ENCODE peak calls at places on chromosomes 2 and 18, in ten cellular contexts. F, A, K, Z, L, W, B, M, E and O are unnamed samples.

GRCh38 chr2:72934683-72935610 is 17.6 kb downstream of the EMX1 start:
- DNase-seq in F (no peak), A (no peak), K (no peak), Z (peak), L (no peak), W (no peak), B (peak), M (no peak), E (peak), O (no peak)

GRCh38 chr2:85852078-85852790 is 36.6 kb downstream of the ST3GAL5 start:
- DNase-seq in F (peak), A (no peak), K (no peak), Z (no peak), L (no peak), W (no peak), B (no peak), M (no peak), E (no peak), O (no peak)

GRCh38 chr2:97742381-97742847 is 29.0 kb downstream of the ZAP70 start:
- DNase-seq in F (no peak), A (no peak), K (peak), Z (no peak), L (peak), W (no peak), B (peak), M (peak), E (no peak), O (peak)

GRCh38 chr2:16412321-16413030 is 253.2 kb downstream of the CYRIA start:
- DNase-seq in F (no peak), A (no peak), K (no peak), Z (no peak), L (no peak), W (no peak), B (no peak), M (no peak), E (no peak), O (no peak)

GRCh38 chr18:28476302-28476701 is 299.4 kb upstream of the CDH2 start:
- DNase-seq in F (no peak), A (no peak), K (no peak), Z (no peak), L (no peak), W (no peak), B (no peak), M (no peak), E (no peak), O (no peak)

GRCh38 chr2:69222984-69223658 is 163.9 kb downstream of the GFPT1 start:
- DNase-seq in F (no peak), A (peak), K (peak), Z (peak), L (peak), W (no peak), B (no peak), M (peak), E (no peak), O (no peak)

GRCh38 chr2:70088508-70089219 is 1.4 kb downstream of the PCBP1 start:
- DNase-seq in F (no peak), A (peak), K (peak), Z (no peak), L (no peak), W (no peak), B (no peak), M (no peak), E (no peak), O (no peak)

GRCh38 chr2:145569108-145569507 is 1049.2 kb upstream of the ZEB2 start:
- DNase-seq in F (no peak), A (peak), K (peak), Z (no peak), L (peak), W (no peak), B (no peak), M (no peak), E (no peak), O (no peak)

GRCh38 chr2:132941296-132942020 is 271.5 kb upstream of the LYPD1 start:
- DNase-seq in F (no peak), A (no peak), K (no peak), Z (no peak), L (no peak), W (no peak), B (no peak), M (no peak), E (no peak), O (no peak)

GRCh38 chr18:3713166-3713565 is 263.2 kb downstream of the TGIF1 start:
- DNase-seq in F (no peak), A (peak), K (no peak), Z (no peak), L (no peak), W (no peak), B (peak), M (no peak), E (no peak), O (no peak)

GRCh38 chr2:231306791-231307440 is 88.6 kb upstream of the B3GNT7 start:
- DNase-seq in F (peak), A (no peak), K (no peak), Z (no peak), L (no peak), W (no peak), B (no peak), M (no peak), E (no peak), O (no peak)

GRCh38 chr2:15737314-15738224 is 145.9 kb downstream of the DDX1 start:
- DNase-seq in F (no peak), A (no peak), K (no peak), Z (no peak), L (no peak), W (no peak), B (no peak), M (no peak), E (no peak), O (no peak)

GRCh38 chr2:604826-605524 is 72.2 kb downstream of the TMEM18 start:
- DNase-seq in F (peak), A (no peak), K (no peak), Z (no peak), L (no peak), W (no peak), B (no peak), M (no peak), E (no peak), O (no peak)

GRCh38 chr2:3610415-3610814 is 15.5 kb downstream of the COLEC11 start:
- DNase-seq in F (no peak), A (no peak), K (no peak), Z (peak), L (no peak), W (no peak), B (no peak), M (no peak), E (no peak), O (peak)

GRCh38 chr2:188665196-188665595 is 309.0 kb upstream of the COL3A1 start:
- DNase-seq in F (no peak), A (peak), K (peak), Z (no peak), L (no peak), W (no peak), B (no peak), M (no peak), E (no peak), O (no peak)

GRCh38 chr2:133092571-133092970 is 422.6 kb upstream of the LYPD1 start:
- DNase-seq in F (no peak), A (no peak), K (no peak), Z (no peak), L (no peak), W (no peak), B (no peak), M (no peak), E (no peak), O (no peak)

GRCh38 chr18:67794512-67794911 is 278.0 kb upstream of the DSEL start:
- DNase-seq in F (no peak), A (peak), K (peak), Z (no peak), L (peak), W (no peak), B (no peak), M (no peak), E (no peak), O (no peak)

GRCh38 chr2:31233216-31233615 is 736 bp upstream of the EHD3 start:
- DNase-seq in F (peak), A (peak), K (no peak), Z (no peak), L (no peak), W (peak), B (no peak), M (no peak), E (no peak), O (no peak)

GRCh38 chr2:221833972-221834371 is 261.9 kb upstream of the EPHA4 start:
- DNase-seq in F (no peak), A (no peak), K (no peak), Z (no peak), L (no peak), W (no peak), B (no peak), M (no peak), E (no peak), O (no peak)

GRCh38 chr18:68215931-68216330 is 499.0 kb downstream of the TMX3 start:
- DNase-seq in F (no peak), A (peak), K (peak), Z (no peak), L (peak), W (no peak), B (no peak), M (no peak), E (no peak), O (no peak)

GRCh38 chr2:96788393-96789244 is 27.4 kb upstream of the CNNM3 start:
- DNase-seq in F (no peak), A (peak), K (peak), Z (peak), L (no peak), W (no peak), B (no peak), M (peak), E (no peak), O (no peak)

GRCh38 chr2:28168376-28168775 is 224.3 kb upstream of the FOSL2 start:
- DNase-seq in F (no peak), A (no peak), K (no peak), Z (no peak), L (no peak), W (no peak), B (peak), M (no peak), E (no peak), O (no peak)

GRCh38 chr2:23513881-23514793 is 129.2 kb downstream of the KLHL29 start:
- DNase-seq in F (no peak), A (peak), K (no peak), Z (no peak), L (no peak), W (no peak), B (no peak), M (no peak), E (no peak), O (no peak)

GRCh38 chr18:26617151-26617554 is 68.8 kb upstream of the KCTD1 start:
- DNase-seq in F (no peak), A (peak), K (peak), Z (no peak), L (peak), W (no peak), B (no peak), M (no peak), E (peak), O (no peak)

GRCh38 chr2:107025291-107025857 is 139.4 kb upstream of the ST6GAL2 start:
- DNase-seq in F (no peak), A (no peak), K (no peak), Z (no peak), L (no peak), W (no peak), B (no peak), M (no peak), E (no peak), O (no peak)

GRCh38 chr2:63858291-63858690 is 16.6 kb downstream of the UGP2 start:
- DNase-seq in F (no peak), A (no peak), K (no peak), Z (no peak), L (no peak), W (no peak), B (no peak), M (no peak), E (no peak), O (no peak)

GRCh38 chr2:63863707-63864106 is 22.0 kb downstream of the UGP2 start:
- DNase-seq in F (no peak), A (no peak), K (no peak), Z (no peak), L (no peak), W (no peak), B (no peak), M (no peak), E (no peak), O (no peak)

GRCh38 chr2:63865159-63865799 is 23.6 kb downstream of the UGP2 start:
- DNase-seq in F (no peak), A (no peak), K (peak), Z (no peak), L (no peak), W (no peak), B (no peak), M (no peak), E (no peak), O (no peak)

GRCh38 chr2:63862802-63863201 is 21.1 kb downstream of the UGP2 start:
- DNase-seq in F (no peak), A (peak), K (peak), Z (no peak), L (no peak), W (no peak), B (no peak), M (no peak), E (no peak), O (no peak)

GRCh38 chr2:63861220-63861822 is 19.6 kb downstream of the UGP2 start:
- DNase-seq in F (peak), A (peak), K (peak), Z (peak), L (peak), W (peak), B (peak), M (no peak), E (peak), O (no peak)
- TF ChIP-seq CTCF in F (peak), A (peak), K (peak), Z (peak), L (peak), W (no peak), B (peak), M (peak), E (peak), O (no peak)

GRCh38 chr2:144137705-144138428 is 382.1 kb downstream of the ZEB2 start:
- DNase-seq in F (no peak), A (no peak), K (peak), Z (no peak), L (peak), W (no peak), B (no peak), M (no peak), E (no peak), O (no peak)
- H3K4me3 ChIP-seq in F (no peak), A (no peak), K (no peak), Z (no peak), L (no peak), W (no peak), B (no peak), M (no peak), E (no peak), O (no peak)

GRCh38 chr2:199462167-199462976 is 4.6 kb upstream of the SATB2 start:
- DNase-seq in F (no peak), A (no peak), K (no peak), Z (no peak), L (no peak), W (no peak), B (peak), M (no peak), E (no peak), O (no peak)

GRCh38 chr2:199460101-199460671 is 2.4 kb upstream of the SATB2 start:
- DNase-seq in F (no peak), A (peak), K (peak), Z (no peak), L (no peak), W (peak), B (peak), M (no peak), E (no peak), O (no peak)

GRCh38 chr2:199459286-199460100 is 1.8 kb upstream of the SATB2 start:
- DNase-seq in F (peak), A (peak), K (peak), Z (peak), L (peak), W (peak), B (peak), M (peak), E (peak), O (peak)

GRCh38 chr2:199461455-199462166 is 3.9 kb upstream of the SATB2 start:
- DNase-seq in F (no peak), A (no peak), K (no peak), Z (no peak), L (no peak), W (no peak), B (no peak), M (no peak), E (no peak), O (no peak)

DNA sequence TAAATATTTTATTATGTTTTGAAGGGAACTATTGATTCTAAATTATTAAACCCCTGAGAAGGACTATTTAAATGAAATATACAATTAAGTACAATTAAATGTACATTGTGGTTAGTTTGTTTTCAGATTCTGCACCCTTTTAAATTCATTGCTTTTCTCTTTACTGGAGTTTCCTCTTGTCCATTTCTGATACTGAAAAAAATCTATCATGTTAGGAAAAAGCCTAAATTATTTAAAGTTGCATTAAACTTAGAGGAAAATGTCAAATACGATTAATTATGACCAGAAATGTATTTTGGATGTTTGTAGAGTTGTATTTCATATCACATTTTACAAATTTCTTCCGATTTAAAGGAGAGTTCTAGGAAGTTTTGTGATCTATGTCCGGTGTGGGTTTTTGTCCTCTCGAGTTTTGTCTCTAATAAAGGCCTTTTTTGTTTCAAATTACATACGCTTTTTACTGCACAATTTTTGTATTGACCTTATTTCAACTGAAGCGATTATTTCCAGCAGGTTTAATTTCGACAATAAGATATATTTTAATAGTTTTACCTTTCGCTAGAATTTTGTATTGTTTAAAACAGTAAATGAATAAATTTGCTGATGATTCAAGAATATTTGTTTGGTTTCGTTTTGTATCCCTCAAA is 3.2 kb upstream of the SATB2 start:
- DNase-seq in F (no peak), A (peak), K (no peak), Z (no peak), L (no peak), W (no peak), B (no peak), M (no peak), E (no peak), O (no peak)
- TF ChIP-seq CTCF in F (no peak), A (no peak), K (no peak), Z (no peak), L (no peak), W (no peak), B (no peak), M (no peak), E (no peak), O (no peak)

DNA sequence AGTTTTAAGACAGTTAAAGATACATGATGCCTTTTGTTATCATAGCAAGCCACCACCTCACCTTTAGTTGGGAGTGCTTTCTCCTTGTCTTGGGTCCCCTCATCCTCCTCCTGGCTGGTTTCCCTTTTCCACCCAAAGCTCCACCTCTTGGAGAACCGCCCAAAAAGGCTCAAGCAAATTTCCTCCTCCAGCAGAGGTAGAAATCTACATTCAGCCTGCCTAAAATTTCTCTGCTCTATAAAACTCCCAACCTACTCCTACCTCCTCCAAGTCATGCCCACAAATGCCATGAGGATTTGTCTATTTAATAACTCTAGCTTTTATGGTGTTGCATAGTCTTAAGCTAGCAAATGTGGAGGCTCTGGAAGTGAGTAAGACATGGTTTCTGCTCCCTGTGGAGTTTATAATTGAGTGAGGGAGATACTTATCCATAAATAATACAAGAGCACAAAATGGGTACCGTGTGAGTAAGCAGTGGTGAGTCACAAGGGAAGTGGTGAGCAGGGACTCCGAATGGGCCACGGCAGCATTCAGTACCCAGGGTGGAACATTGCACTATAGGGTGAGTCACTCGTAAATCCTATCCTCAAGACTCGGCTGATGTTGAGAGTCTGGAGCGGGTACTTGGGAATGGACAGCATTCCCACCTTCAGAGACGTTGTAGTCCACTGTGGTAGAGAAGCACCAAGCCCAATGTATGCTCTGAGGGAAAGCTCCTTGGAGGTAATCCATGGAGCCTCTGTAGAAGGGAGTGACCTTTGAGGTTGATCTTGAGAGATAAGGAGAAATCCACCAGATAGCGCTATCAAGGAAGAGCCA is 146.3 kb downstream of the RTN4 start:
- DNase-seq in F (peak), A (peak), K (peak), Z (no peak), L (peak), W (peak), B (peak), M (no peak), E (peak), O (peak)
- H3K4me3 ChIP-seq in F (no peak), A (no peak), K (no peak), Z (no peak), L (peak), W (no peak), B (no peak), M (no peak), E (no peak), O (no peak)

GRCh38 chr2:6828299-6828584 is 37.5 kb downstream of the CMPK2 start:
- DNase-seq in F (no peak), A (peak), K (peak), Z (no peak), L (no peak), W (no peak), B (peak), M (no peak), E (no peak), O (no peak)
- TF ChIP-seq CTCF in F (peak), A (peak), K (peak), Z (peak), L (peak), W (no peak), B (no peak), M (peak), E (peak), O (peak)

GRCh38 chr2:109118321-109118720 is 10.7 kb upstream of the SH3RF3 start:
- DNase-seq in F (no peak), A (no peak), K (no peak), Z (no peak), L (no peak), W (no peak), B (no peak), M (no peak), E (no peak), O (no peak)
- H3K4me3 ChIP-seq in F (no peak), A (no peak), K (no peak), Z (no peak), L (no peak), W (no peak), B (no peak), M (no peak), E (no peak), O (no peak)

DNA sequence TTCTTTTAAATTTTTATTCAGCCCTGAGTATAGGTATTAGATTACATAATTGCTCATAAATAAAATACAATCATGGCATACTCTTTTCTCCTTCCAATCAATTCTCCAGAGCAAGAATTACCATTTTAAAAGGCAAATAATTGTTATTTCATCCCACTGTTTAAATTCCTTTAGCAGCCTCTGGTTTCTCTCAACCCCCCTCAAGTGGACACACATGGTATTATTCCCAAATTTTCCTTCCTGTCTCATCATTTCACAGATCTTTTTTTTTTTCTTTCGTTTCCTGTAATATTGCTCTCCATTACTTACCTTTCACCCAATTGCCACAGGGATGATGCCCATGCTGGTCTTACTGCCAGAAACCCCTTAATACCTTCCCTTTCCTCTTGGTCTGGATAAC is 385.2 kb downstream of the RIT2 start:
- DNase-seq in F (no peak), A (peak), K (peak), Z (no peak), L (no peak), W (no peak), B (no peak), M (no peak), E (no peak), O (no peak)
- TF ChIP-seq CTCF in F (peak), A (peak), K (peak), Z (no peak), L (no peak), W (no peak), B (no peak), M (peak), E (no peak), O (peak)

DNA sequence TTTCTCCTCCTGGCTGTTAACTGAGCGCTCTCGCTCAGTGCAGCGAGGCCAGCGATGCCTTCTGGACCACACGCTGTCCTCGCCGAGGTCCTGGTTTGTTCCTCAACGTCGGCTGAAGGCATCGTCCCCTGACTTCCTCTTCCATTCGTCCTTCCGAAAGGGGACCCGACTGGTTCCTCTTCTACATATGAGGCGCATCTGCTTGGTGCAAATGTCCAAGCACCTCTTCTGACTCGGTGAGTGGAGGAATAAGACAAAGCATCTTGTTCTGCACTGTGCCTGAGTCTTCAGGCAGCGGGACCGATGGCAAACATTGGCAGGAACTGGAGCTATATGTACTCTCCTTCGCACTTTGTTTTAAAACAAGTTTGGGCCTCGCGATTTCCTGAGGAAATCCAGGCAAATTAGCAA is 651 bp upstream of the KCNS3 start:
- DNase-seq in F (no peak), A (peak), K (no peak), Z (peak), L (no peak), W (peak), B (peak), M (no peak), E (no peak), O (no peak)
- H3K4me3 ChIP-seq in F (peak), A (no peak), K (peak), Z (peak), L (peak), W (peak), B (no peak), M (peak), E (peak), O (peak)